ENCODE peak calls at places on chromosomes 7 and 10, in six cellular contexts. P, Q, O, E, W and C are unnamed samples.

GRCh38 chr10:131222986-131223385 is 88.5 kb downstream of the TCERG1L start:
- DNase-seq in W (no peak), P (no peak), E (no peak), O (no peak), Q (no peak), C (no peak)

GRCh38 chr10:93746844-93747284 is 10.9 kb upstream of the LGI1 start:
- DNase-seq in W (peak), E (peak), Q (peak), O (peak), P (peak), C (no peak)

GRCh38 chr7:24307294-24307693 is 23.3 kb downstream of the NPY start:
- DNase-seq in W (no peak), E (no peak), O (no peak), Q (no peak), P (no peak), C (no peak)

GRCh38 chr7:4943297-4943696 is 15.7 kb downstream of the MMD2 start:
- DNase-seq in E (no peak), W (no peak), Q (no peak), P (no peak), O (no peak), C (no peak)

GRCh38 chr7:131068604-131069021 is 259.1 kb upstream of the MKLN1 start:
- DNase-seq in P (peak), O (no peak), W (peak), Q (peak), E (no peak), C (no peak)

GRCh38 chr7:55066479-55066878 is 47.7 kb downstream of the EGFR start:
- DNase-seq in P (no peak), W (peak), E (no peak), O (no peak), Q (no peak), C (no peak)

GRCh38 chr7:14911077-14911476 is 8.5 kb upstream of the DGKB start:
- DNase-seq in O (no peak), E (no peak), W (no peak), P (no peak), Q (no peak), C (no peak)

GRCh38 chr10:110336111-110336721 is 31.5 kb upstream of the SMNDC1 start:
- DNase-seq in O (peak), W (peak), Q (peak), P (peak), E (no peak), C (peak)

GRCh38 chr7:14899065-14899464 is 3.5 kb downstream of the DGKB start:
- DNase-seq in W (peak), O (no peak), E (no peak), Q (no peak), P (no peak), C (no peak)

GRCh38 chr7:99123571-99124033 is 20.3 kb downstream of the SMURF1 start:
- DNase-seq in W (no peak), P (peak), E (no peak), O (no peak), Q (peak), C (no peak)

GRCh38 chr10:82969405-82969804 is 1094.4 kb downstream of the NRG3 start:
- DNase-seq in P (peak), E (no peak), O (no peak), W (peak), Q (peak), C (no peak)

GRCh38 chr10:132703305-132704007 is 82.5 kb downstream of the NKX6-2 start:
- DNase-seq in P (no peak), O (peak), E (no peak), Q (no peak), W (no peak), C (no peak)

GRCh38 chr10:122878799-122879338 is 512 bp downstream of the FAM24B start:
- DNase-seq in W (no peak), P (no peak), O (no peak), E (no peak), Q (peak), C (no peak)

GRCh38 chr7:92848854-92849745 is 12.7 kb upstream of the CDK6 start:
- DNase-seq in E (no peak), O (no peak), W (no peak), P (no peak), Q (peak), C (no peak)

GRCh38 chr7:18505870-18506460 is 10.4 kb downstream of the HDAC9 start:
- DNase-seq in P (peak), E (no peak), Q (no peak), W (peak), O (no peak), C (no peak)

GRCh38 chr10:80579849-80580645 is 42.3 kb downstream of the SH2D4B start:
- DNase-seq in Q (no peak), P (no peak), O (no peak), E (no peak), W (no peak), C (no peak)

DNA sequence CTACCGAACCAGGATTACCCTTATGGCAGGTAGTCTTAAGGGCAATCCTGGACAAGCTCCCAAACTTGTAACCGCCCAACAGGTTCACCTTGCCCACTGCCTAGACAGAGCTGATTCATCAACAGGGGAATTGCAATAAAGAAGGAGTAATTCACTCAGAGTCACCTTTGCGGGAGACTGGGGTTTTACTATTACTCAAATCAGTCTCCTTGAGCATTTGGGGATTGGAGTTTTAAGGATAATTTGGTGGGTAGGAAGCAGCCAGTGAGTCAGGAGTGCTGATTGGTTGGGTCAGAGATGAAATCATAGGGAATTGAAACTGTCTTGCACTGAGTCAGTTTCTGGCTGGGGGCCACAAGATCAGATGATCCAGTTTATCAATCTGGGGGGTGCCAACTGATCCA is 25.3 kb downstream of the HK1 start:
- DNase-seq in E (no peak), Q (no peak), O (no peak), P (peak), W (no peak), C (no peak)
- H3K9ac ChIP-seq in E (no peak), Q (no peak), O (no peak), P (no peak), W (no peak), C (no peak)

GRCh38 chr10:74900297-74900696 is 73.9 kb downstream of the KAT6B start:
- DNase-seq in Q (no peak), W (no peak), E (no peak), P (no peak), O (no peak), C (no peak)
- H3K14ac ChIP-seq in Q (no peak), W (no peak), E (no peak), P (peak), O (no peak), C (no peak)

DNA sequence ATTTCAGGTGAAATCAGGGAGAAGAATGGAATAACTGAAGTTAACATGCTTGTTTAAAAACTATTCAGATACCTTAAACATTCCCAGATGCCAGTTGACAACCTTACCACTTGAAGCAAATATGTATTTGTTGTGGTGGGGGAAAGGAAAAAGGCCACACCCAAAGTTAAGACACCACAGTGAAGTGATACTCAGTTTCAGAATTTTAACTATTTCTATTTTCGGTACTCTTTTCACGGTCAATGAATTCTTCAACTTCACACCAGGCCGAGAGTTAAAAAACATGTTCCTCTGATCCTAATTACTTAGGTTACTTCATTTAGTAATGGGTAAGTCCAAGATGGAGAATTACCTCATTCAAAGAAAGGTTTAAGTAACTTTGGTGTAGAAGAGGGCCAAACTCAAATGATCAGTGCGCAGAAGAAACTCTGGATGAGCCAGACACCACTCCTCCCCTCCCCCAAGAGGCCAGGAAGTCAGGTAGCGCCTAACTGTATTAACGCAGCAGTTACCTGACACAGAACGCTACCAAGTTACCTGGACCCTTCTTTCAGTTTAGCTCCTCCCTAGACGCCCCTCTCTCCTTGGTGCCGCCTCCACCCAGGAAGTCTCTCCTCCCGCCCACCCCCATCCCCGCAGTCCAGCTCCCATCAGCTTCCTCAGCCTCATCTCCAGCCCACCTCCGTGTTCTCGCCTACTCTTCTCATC is 693 bp downstream of the MTPN start:
- DNase-seq in W (no peak), O (peak), P (peak), Q (peak), E (peak), C (no peak)
- H3K4ac ChIP-seq in W (no peak), O (no peak), P (peak), Q (peak), E (peak), C (no peak)

GRCh38 chr10:18229839-18230238 is 89.6 kb downstream of the CACNB2 start:
- DNase-seq in P (peak), E (no peak), Q (no peak), W (no peak), O (no peak), C (no peak)
- H3K9ac ChIP-seq in P (no peak), E (no peak), Q (no peak), W (peak), O (no peak), C (no peak)

GRCh38 chr7:116647861-116648260 is 24.1 kb upstream of the MET start:
- DNase-seq in E (no peak), W (no peak), Q (peak), P (no peak), O (no peak), C (no peak)

GRCh38 chr7:116650436-116650835 is 21.6 kb upstream of the MET start:
- DNase-seq in E (no peak), P (no peak), W (no peak), O (no peak), Q (no peak), C (no peak)

GRCh38 chr7:116652793-116653192 is 19.2 kb upstream of the MET start:
- DNase-seq in O (no peak), W (no peak), P (peak), E (no peak), Q (peak), C (no peak)

GRCh38 chr7:116644628-116645027 is 27.4 kb upstream of the MET start:
- DNase-seq in P (no peak), Q (no peak), W (no peak), E (no peak), O (no peak), C (no peak)

DNA sequence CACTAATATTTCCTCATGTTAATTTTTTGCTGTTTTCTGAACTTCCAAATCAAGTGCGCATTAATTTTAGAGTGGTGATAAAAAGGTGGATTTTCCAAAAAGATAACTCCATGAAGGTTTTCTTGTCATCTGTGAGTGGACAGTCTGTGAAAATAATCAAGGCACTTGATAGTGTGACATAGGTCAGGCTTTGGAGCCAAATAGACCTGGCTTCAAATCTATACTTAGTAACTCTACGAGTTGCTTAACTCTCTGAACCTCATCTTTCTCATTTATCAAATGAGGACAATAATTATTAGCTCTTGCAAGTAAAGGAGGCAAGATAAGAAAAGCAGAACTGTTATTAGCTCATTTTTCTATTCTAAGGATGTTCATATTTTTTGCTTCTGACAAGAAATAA is 24.7 kb upstream of the MET start:
- DNase-seq in E (no peak), Q (no peak), O (no peak), W (no peak), P (no peak), C (no peak)
- H3K14ac ChIP-seq in E (no peak), Q (no peak), O (no peak), W (no peak), P (no peak), C (no peak)

DNA sequence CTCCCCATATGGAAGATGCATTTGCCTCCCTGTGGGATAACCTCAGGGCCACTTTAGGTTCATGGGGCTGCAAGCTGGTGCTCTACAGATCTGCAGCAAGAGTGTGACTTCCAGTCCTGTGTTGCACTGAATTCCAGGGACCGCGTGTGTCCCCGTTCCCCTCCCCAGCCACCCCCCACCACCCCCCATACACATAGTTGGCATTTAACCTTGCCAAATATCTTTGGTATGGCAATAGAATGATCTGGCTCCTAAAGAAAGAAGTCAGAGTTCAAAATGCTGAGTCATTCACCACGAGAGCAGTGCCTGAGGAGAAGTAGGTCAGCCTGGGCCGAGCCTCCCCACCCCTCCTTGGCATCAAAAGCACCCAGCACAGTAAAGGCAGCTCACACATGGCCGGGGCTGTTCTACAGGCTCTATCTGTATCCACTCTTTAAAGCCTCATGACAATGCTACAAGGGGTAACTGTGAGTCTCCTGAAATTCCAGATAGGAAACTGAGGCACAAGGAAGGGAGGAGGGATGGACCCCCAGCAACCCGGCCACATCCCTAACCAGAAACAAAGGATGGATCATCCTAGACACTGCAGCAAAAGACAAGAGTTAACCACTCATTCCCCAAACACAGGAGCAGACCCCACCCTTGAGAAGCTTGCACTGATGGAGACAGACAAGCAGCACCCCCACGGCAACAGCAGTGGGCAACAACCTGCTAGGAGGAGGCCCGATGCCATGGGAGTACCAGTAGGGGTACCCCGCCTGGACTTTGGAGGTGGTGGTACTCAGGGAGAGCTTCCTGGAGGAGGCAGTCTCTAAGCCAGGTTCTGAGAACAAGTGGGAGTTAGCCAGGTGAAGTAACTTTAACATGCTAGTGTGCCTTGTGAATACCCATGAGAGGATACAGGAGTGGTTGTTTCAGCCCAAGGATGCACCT is 70.3 kb upstream of the NANOS1 start:
- DNase-seq in P (peak), E (no peak), O (peak), Q (peak), W (peak), C (no peak)
- H3K4ac ChIP-seq in P (peak), E (no peak), O (no peak), Q (peak), W (no peak), C (peak)

GRCh38 chr10:103824281-103824680 is 31.1 kb downstream of the SH3PXD2A start:
- DNase-seq in O (no peak), W (no peak), P (no peak), Q (no peak), E (no peak), C (no peak)
- H3K9ac ChIP-seq in O (no peak), W (no peak), P (no peak), Q (no peak), E (no peak), C (no peak)

GRCh38 chr10:53314856-53315255 is 542.3 kb upstream of the MBL2 start:
- DNase-seq in E (no peak), O (no peak), Q (peak), W (peak), P (peak), C (no peak)
- H3K14ac ChIP-seq in E (no peak), O (no peak), Q (no peak), W (no peak), P (no peak), C (no peak)

GRCh38 chr10:69217119-69217754 is 2.9 kb upstream of the HKDC1 start:
- DNase-seq in E (no peak), P (peak), Q (peak), W (peak), O (no peak), C (no peak)
- H3K4ac ChIP-seq in E (no peak), P (peak), Q (no peak), W (no peak), O (no peak), C (no peak)

DNA sequence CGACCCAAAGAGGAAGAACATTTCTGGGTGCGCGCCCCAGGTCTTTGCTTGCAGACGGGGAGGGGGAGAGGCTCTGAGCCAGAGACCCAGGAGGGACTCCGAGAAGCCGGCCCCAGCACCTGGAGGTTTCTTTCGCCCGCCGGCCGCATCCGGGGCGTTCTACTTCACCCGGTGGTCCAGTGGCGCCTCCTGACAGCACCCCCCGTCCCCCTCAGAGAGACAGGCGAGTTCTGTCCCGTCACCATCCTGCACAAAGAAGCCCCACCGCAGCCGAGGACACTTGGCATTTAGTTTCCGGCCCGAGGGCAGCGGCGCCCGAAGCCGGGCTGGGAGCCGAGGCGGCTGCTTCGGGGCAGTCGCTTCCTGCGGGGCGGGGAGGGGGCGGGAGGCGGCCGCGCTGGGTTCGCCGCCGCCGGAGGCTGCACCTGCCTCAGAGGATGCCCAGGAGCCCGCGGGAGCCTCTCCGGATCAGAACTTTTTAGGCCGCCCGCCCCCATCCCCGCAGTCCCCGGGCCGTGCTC is at the start of gene TMEM178B:
- DNase-seq in Q (no peak), O (peak), P (no peak), E (no peak), W (no peak), C (peak)
- H3K9ac ChIP-seq in Q (no peak), O (peak), P (peak), E (peak), W (no peak), C (peak)